ENCODE peak calls at places on chromosomes 6 and 20, in four cellular contexts. H, X, Z and B are unnamed samples. For H3K4me1, the result is how much of the 10 kb centered on the place peaks cover.

GRCh38 chr6:40882321-40882720 is 156.7 kb downstream of the UNC5CL start:
- DNase-seq in H (no peak), X (no peak), Z (no peak), B (no peak)

GRCh38 chr6:125818225-125818657 is 27.5 kb downstream of the NCOA7 start:
- DNase-seq in H (no peak), X (no peak), Z (no peak), B (no peak)

GRCh38 chr20:4369798-4370124 is 351.9 kb upstream of the PRND start:
- DNase-seq in H (no peak), X (no peak), Z (peak), B (no peak)

GRCh38 chr6:100353276-100354015 is 111.3 kb downstream of the SIM1 start:
- DNase-seq in H (no peak), X (no peak), Z (no peak), B (no peak)

GRCh38 chr6:170208651-170209353 is 82.1 kb downstream of the DLL1 start:
- DNase-seq in H (no peak), X (no peak), Z (no peak), B (peak)

GRCh38 chr6:44676826-44677433 is 289.4 kb downstream of the CDC5L start:
- DNase-seq in H (no peak), X (no peak), Z (no peak), B (peak)

GRCh38 chr6:163775313-163775712 is 360.8 kb downstream of the QKI start:
- DNase-seq in H (no peak), X (no peak), Z (no peak), B (no peak)

GRCh38 chr6:10962673-10963072 is 75.8 kb downstream of the SYCP2L start:
- DNase-seq in H (no peak), X (no peak), Z (no peak), B (no peak)

GRCh38 chr6:28742668-28743270 is 181.0 kb downstream of the TRIM27 start:
- DNase-seq in H (no peak), X (no peak), Z (no peak), B (no peak)

GRCh38 chr6:12065321-12066140 is 53.4 kb downstream of the HIVEP1 start:
- DNase-seq in H (no peak), X (peak), Z (peak), B (no peak)

GRCh38 chr6:12062605-12063004 is 50.5 kb downstream of the HIVEP1 start:
- DNase-seq in H (no peak), X (no peak), Z (no peak), B (no peak)

GRCh38 chr6:12064125-12064524 is 52.0 kb downstream of the HIVEP1 start:
- DNase-seq in H (no peak), X (no peak), Z (no peak), B (no peak)

GRCh38 chr6:12066297-12066696 is 54.2 kb downstream of the HIVEP1 start:
- DNase-seq in H (no peak), X (no peak), Z (no peak), B (no peak)

DNA sequence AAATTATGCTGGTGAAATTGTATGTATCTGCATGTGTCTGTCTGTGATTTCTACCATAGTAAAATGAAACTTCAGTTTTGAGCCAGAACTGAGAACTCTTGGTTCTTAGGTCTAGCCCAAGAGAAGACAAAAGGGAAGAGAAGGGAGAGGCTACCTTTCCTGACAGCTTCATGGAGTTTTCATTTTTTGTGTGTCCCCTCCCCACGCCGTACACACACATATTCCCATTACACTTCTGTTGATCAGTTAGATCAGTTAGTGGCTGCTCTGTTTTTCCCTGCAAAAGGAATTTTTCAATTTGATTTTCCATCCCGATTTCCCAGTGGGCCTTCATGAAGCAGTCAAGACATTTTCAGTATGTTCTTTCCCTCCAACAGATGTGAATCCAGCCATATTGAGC is 52.4 kb downstream of the HIVEP1 start:
- DNase-seq in H (no peak), X (no peak), Z (no peak), B (no peak)
- H3K4me1 ChIP-seq in H (under half), X (under half), Z (under half), B (under half)

DNA sequence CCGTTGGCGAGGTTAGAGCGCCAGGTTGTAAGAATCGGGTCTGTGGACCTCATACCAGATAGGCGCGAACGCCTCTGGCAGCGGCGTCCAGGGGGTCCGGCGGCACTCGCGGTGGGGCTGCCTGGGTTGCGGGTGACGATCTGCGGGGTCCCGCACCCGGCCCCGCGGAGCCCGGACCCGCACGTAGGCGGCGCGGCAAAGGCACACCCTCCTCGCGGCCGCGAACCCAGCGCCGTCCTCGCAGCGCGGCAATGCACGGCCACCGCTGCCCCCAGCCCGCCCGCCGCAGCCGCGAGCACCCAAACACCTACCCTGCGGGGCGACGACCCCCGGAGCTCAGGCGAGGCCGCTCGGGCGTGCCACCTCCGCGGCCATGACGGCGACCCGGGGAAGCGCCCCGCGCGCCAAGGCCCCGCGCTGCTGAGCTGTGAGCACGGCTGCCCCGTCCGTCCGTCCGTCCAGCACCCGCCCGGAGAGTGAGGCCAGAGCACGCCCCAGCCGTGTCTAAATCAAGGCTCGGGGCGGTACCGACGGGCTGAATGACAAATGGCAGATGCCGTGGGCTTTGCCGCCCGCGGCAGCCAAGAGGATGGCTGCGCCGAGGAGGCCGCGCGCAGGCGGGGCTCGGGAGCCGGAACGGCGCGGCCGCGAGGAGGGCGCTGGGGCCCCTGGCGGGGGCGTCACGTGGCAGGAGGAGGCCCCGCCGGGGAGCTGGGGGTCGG is at the start of gene PLAGL1:
- DNase-seq in H (no peak), X (no peak), Z (peak), B (peak)
- TF ChIP-seq POLR2A in H (no peak), X (peak), Z (no peak), B (peak)

GRCh38 chr6:42745083-42745637 is 743 bp downstream of the TBCC start:
- DNase-seq in H (no peak), X (peak), Z (peak), B (no peak)

GRCh38 chr6:42744351-42744890 is 1.5 kb downstream of the TBCC start:
- DNase-seq in H (no peak), X (no peak), Z (no peak), B (no peak)

GRCh38 chr6:42745638-42746451 is at the start of gene TBCC:
- DNase-seq in H (peak), X (peak), Z (peak), B (peak)

GRCh38 chr6:42740725-42741124 is 5.2 kb downstream of the TBCC start:
- DNase-seq in H (no peak), X (no peak), Z (no peak), B (no peak)

DNA sequence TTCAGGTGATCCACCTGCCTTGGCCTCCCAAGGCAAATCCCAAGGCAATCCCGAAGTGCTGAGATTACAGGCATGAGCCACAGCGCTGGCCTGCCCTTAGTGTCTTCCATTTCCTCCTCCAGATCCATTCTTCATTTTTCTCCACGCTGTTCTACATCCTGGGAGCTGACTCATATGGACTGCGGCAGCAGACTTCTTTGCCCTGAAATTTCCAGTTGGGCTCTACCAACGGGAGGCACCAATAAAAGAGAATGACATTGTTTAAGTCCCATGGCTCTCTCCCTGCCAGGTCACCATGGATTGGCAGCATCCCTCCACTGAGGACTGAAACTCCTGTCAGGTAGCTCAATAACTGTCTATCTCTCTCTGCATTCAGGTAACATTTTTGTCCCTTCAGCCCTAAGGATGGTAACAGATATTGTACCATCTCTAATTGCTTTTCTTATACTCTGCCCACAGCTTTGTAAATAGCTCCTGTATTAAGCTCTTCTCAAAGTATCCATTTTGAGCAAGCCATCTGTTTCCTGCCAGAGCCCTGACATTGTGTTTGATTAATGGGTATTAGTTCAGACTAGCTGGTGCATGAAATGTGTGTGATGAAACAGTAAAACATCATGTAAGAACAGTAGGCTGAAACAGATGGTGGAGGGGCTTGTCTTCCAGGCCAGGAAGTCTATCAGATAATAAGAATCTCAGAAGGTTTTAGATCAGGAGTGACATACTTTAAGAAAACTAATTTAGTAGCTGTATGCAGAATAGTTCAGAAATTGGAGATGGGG is 3.6 kb downstream of the TBCC start:
- DNase-seq in H (no peak), X (no peak), Z (no peak), B (no peak)
- H3K4me1 ChIP-seq in H (under half), X (under half), Z (under half), B (under half)

GRCh38 chr6:53064726-53065265 is 408 bp upstream of the FBXO9 start:
- DNase-seq in H (peak), X (peak), Z (peak), B (peak)
- TF ChIP-seq POLR2A in H (peak), X (no peak), Z (no peak), B (peak)

GRCh38 chr20:41566896-41567527 is 51.2 kb downstream of the CHD6 start:
- DNase-seq in H (no peak), X (no peak), Z (no peak), B (no peak)
- H3K4me1 ChIP-seq in H (under half), X (under half), Z (under half), B (under half)

DNA sequence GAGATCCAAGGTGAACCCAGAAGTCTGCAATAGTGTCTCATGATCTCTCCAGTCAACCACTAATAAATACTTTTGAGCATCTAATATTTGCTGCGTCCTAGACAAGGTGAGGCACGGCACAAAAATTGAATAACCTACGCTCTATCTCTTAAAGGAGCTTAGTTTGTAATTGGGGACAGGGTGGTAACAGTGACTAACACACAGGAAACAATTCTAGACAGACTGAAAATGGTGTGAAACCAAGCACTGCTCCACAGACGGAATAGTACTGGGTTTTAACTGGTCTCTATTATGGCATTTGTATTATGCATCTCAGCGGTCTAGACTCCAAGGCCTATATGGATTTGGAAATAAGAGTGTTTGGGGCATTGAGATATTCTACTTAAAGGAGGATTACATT is 120.1 kb downstream of the CLIC5 start:
- DNase-seq in H (no peak), X (no peak), Z (no peak), B (no peak)
- TF ChIP-seq POLR2A in H (no peak), X (no peak), Z (no peak), B (no peak)

GRCh38 chr6:167136376-167136775 is 13.5 kb downstream of the CCR6 start:
- DNase-seq in H (no peak), X (no peak), Z (no peak), B (no peak)
- H3K4me1 ChIP-seq in H (under half), X (under half), Z (under half), B (under half)